ENCODE peak calls at places on chromosomes 13 and 19, in eight cellular contexts. B, K, O, J, R, C, X and S are unnamed samples.

GRCh38 chr13:87671824-87672603 is 843 bp downstream of the SLITRK5 start:
- DNase-seq in J (no peak), R (no peak), X (no peak), K (peak), C (no peak), O (peak), B (no peak), S (no peak)

GRCh38 chr13:34340534-34340933 is 522.6 kb downstream of the RFC3 start:
- DNase-seq in B (no peak), R (no peak), J (peak), C (no peak), X (no peak), K (no peak), O (no peak), S (peak)

GRCh38 chr19:48663667-48664066 is 9.2 kb downstream of the NTN5 start:
- DNase-seq in J (no peak), R (no peak), B (no peak), X (no peak), C (no peak), K (no peak), O (no peak), S (no peak)

GRCh38 chr19:54160948-54161347 is 1.4 kb upstream of the LENG1 start:
- DNase-seq in O (no peak), R (no peak), J (no peak), C (no peak), B (no peak), K (no peak), X (no peak), S (no peak)

GRCh38 chr19:15195381-15195964 is 5.3 kb downstream of the NOTCH3 start:
- DNase-seq in C (no peak), B (peak), R (no peak), K (peak), O (peak), X (no peak), J (peak), S (peak)

GRCh38 chr13:51007216-51007615 is 97.6 kb downstream of the RNASEH2B start:
- DNase-seq in J (no peak), K (no peak), X (no peak), C (no peak), O (no peak), R (no peak), B (no peak), S (no peak)

GRCh38 chr19:18495204-18495911 is 26.5 kb downstream of the ELL start:
- DNase-seq in C (no peak), R (no peak), X (no peak), O (no peak), J (no peak), B (no peak), K (peak), S (no peak)

GRCh38 chr19:1767464-1767933 is 14.2 kb downstream of the ONECUT3 start:
- DNase-seq in J (no peak), R (no peak), X (no peak), B (peak), O (peak), K (peak), C (no peak), S (peak)

GRCh38 chr13:103354189-103354588 is 288.0 kb upstream of the SLC10A2 start:
- DNase-seq in C (no peak), J (no peak), R (no peak), X (no peak), K (no peak), B (no peak), O (no peak), S (no peak)